ENCODE peak calls at places on chromosome 15, in ten cellular contexts. Y, A, Z, P, K, I, E, X, V and T are unnamed samples.

GRCh38 chr15:55546718-55547117 is 38.7 kb upstream of the DNAAF4 start:
- DNase-seq in K (no peak), E (no peak), Y (no peak), Z (no peak), V (no peak), P (no peak), I (peak; percentile 32), X (no peak), A (no peak), T (no peak)

GRCh38 chr15:89068325-89068784 is 19.9 kb upstream of the ABHD2 start:
- DNase-seq in Y (no peak), P (no peak), E (peak; percentile 23), A (no peak), I (peak; percentile 92), K (no peak), Z (no peak), X (no peak), V (no peak), T (no peak)

GRCh38 chr15:84552896-84553295 is 47.9 kb upstream of the ZSCAN2 start:
- DNase-seq in A (no peak), K (no peak), Z (no peak), X (no peak), V (no peak), P (no peak), Y (no peak), E (no peak), I (no peak), T (no peak)

GRCh38 chr15:69080203-69080957 is 65.9 kb downstream of the NOX5 start:
- DNase-seq in I (peak; percentile 67), Y (no peak), Z (no peak), P (peak; percentile 30), X (no peak), A (no peak), E (no peak), V (peak; percentile 70), K (no peak), T (peak; percentile 37)

GRCh38 chr15:28920781-28921331 is 35.1 kb downstream of the APBA2 start:
- DNase-seq in Y (no peak), X (no peak), Z (peak; percentile 41), I (no peak), A (no peak), E (no peak), V (no peak), P (no peak), K (peak; percentile 5), T (no peak)

GRCh38 chr15:59611277-59612260 is at the start of gene GCNT3:
- DNase-seq in X (no peak), Y (no peak), P (no peak), A (no peak), V (no peak), Z (no peak), I (peak; percentile 17), K (no peak), E (no peak), T (no peak)

GRCh38 chr15:96087180-96087886 is 243.2 kb upstream of the NR2F2 start:
- DNase-seq in Y (no peak), V (peak; percentile 44), X (no peak), K (no peak), E (no peak), Z (no peak), P (peak; percentile 88), I (no peak), A (no peak), T (no peak)

GRCh38 chr15:64285871-64286270 is 70.1 kb downstream of the CSNK1G1 start:
- DNase-seq in P (peak; percentile 45), I (no peak), E (no peak), X (no peak), Y (no peak), V (no peak), K (no peak), A (no peak), Z (no peak), T (no peak)

GRCh38 chr15:44545934-44546802 is 9.2 kb downstream of the EIF3J start:
- DNase-seq in X (no peak), E (peak; percentile 18), Y (no peak), A (peak; percentile 52), P (no peak), I (no peak), Z (no peak), K (no peak), V (no peak), T (peak; percentile 69)

GRCh38 chr15:43067717-43068461 is 37.9 kb downstream of the UBR1 start:
- DNase-seq in K (no peak), Z (no peak), I (peak; percentile 36), Y (no peak), X (no peak), V (no peak), P (no peak), E (no peak), A (no peak), T (no peak)

GRCh38 chr15:61474796-61475195 is 245.7 kb upstream of the RORA start:
- DNase-seq in X (no peak), E (no peak), V (no peak), I (peak; percentile 24), P (no peak), Z (no peak), Y (no peak), K (no peak), A (no peak), T (no peak)

GRCh38 chr15:33292718-33293307 is 18.0 kb upstream of the RYR3 start:
- DNase-seq in Y (no peak), P (peak; percentile 91), V (peak; percentile 59), K (no peak), I (peak; percentile 70), E (peak; percentile 42), A (no peak), Z (no peak), X (peak; percentile 75), T (peak; percentile 72)

GRCh38 chr15:57534279-57534678 is 57.4 kb upstream of the MYZAP start:
- DNase-seq in E (peak; percentile 41), X (no peak), V (peak; percentile 72), K (no peak), Z (no peak), Y (no peak), I (peak; percentile 66), P (no peak), A (no peak), T (no peak)

GRCh38 chr15:84915011-84915958 is 30.8 kb downstream of the SLC28A1 start:
- DNase-seq in E (peak; percentile 90), V (peak; percentile 60), A (peak; percentile 87), Z (no peak), K (no peak), Y (peak; percentile 91), P (no peak), I (peak; percentile 78), X (peak; percentile 89), T (peak; percentile 98)

GRCh38 chr15:85786778-85787114 is 8.0 kb downstream of the KLHL25 start:
- DNase-seq in V (no peak), P (peak; percentile 32), Y (no peak), K (no peak), I (no peak), Z (no peak), X (no peak), A (no peak), E (no peak), T (no peak)

GRCh38 chr15:79967331-79968182 is 3.4 kb downstream of the BCL2A1 start:
- DNase-seq in Y (no peak), K (no peak), P (no peak), E (no peak), V (no peak), I (no peak), X (no peak), A (no peak), Z (peak; percentile 41), T (no peak)

GRCh38 chr15:57472861-57473260 is 96.6 kb downstream of the CGNL1 start:
- DNase-seq in V (no peak), I (no peak), Y (no peak), P (no peak), A (no peak), E (no peak), X (no peak), Z (no peak), K (no peak), T (no peak)

GRCh38 chr15:42155546-42156265 is 730 bp downstream of the PLA2G4F start:
- DNase-seq in Y (peak; percentile 61), Z (peak; percentile 50), E (no peak), P (no peak), X (no peak), A (no peak), I (no peak), V (no peak), K (no peak), T (peak; percentile 33)

GRCh38 chr15:70569139-70569717 is 194.1 kb downstream of the UACA start:
- DNase-seq in Y (no peak), P (peak; percentile 72), V (peak; percentile 32), A (no peak), Z (no peak), E (peak; percentile 42), K (no peak), I (peak; percentile 79), X (no peak), T (no peak)
- TF ChIP-seq CTCF in Y (no peak), P (peak; percentile 69), V (peak; percentile 65), A (peak; percentile 32), Z (peak; percentile 11), E (peak; percentile 55), K (no peak), I (peak; percentile 55), X (peak; percentile 20), T (peak; percentile 60)

GRCh38 chr15:94235041-94235440 is 3.7 kb downstream of the MCTP2 start:
- DNase-seq in K (no peak), P (no peak), X (no peak), Y (no peak), Z (no peak), A (no peak), V (no peak), I (no peak), E (no peak), T (no peak)
- H3K4me1 ChIP-seq in K (peaks cover 25% of the 10 kb centered on the region), P (no peaks in the 10 kb centered on the region), X (peaks cover 15% of the 10 kb centered on the region), Y (no peaks in the 10 kb centered on the region), Z (peaks cover 100% of the 10 kb centered on the region), A (no peaks in the 10 kb centered on the region), V (no peaks in the 10 kb centered on the region), I (no peaks in the 10 kb centered on the region), E (peaks cover 12% of the 10 kb centered on the region), T (no peaks in the 10 kb centered on the region)

DNA sequence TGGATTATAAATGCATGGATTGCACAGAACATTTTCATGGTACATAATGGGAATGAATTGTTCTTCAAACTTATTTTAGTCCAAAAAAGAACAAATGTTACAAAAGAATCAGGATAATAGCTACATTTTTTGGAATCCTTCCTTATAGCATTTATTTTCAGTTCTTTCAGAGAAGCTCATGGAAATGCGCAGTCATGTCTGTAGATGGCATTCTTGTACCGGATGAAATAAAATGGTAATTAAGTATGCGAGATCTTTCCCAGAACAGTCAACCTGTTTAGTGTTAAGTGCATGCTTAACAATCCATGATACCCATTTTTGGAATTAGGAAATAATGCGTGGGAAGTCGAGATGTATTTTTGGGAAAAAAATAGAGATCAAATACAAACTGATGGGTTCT is 38.2 kb upstream of the GOLGA8B start:
- DNase-seq in Y (no peak), I (peak; percentile 7), E (no peak), A (no peak), K (no peak), P (no peak), Z (no peak), V (no peak), X (no peak), T (no peak)
- TF ChIP-seq CTCF in Y (no peak), I (no peak), E (peak; percentile 39), A (peak; percentile 49), K (no peak), P (peak; percentile 21), Z (no peak), V (no peak), X (peak; percentile 24), T (peak; percentile 74)

DNA sequence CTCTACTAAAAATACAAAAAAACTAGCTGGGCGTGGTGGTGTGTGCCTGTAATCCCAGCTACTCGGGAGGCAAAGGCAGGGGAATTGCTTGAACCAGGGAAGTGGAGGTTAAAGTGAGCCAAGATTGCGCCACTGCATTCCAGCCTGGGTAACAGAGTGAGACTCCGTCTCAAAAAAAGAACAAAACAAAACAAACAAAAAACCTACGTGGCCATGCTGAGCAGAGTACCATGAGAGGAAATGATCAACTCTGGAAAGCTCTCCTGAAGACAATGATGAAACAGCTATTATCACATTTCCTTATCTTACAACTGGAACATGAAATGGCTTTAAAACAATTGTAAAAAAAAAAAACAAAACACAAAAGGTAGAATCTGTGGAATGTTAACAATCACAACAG is 75.2 kb downstream of the CHSY1 start:
- DNase-seq in Z (no peak), K (no peak), E (no peak), P (no peak), Y (no peak), X (peak; percentile 64), V (no peak), A (no peak), I (peak; percentile 81), T (no peak)
- H3K4me1 ChIP-seq in Z (peaks cover 99% of the 10 kb centered on the region), K (peaks cover 6% of the 10 kb centered on the region), E (peaks cover 21% of the 10 kb centered on the region), P (peaks cover 13% of the 10 kb centered on the region), Y (peaks cover 10% of the 10 kb centered on the region), X (peaks cover 43% of the 10 kb centered on the region), V (no peaks in the 10 kb centered on the region), A (no peaks in the 10 kb centered on the region), I (peaks cover 18% of the 10 kb centered on the region), T (peaks cover 23% of the 10 kb centered on the region)